ENCODE peak calls at places on chromosomes 2 and 18, in four cellular contexts. F, R, P and U are unnamed samples.

GRCh38 chr2:55419236-55419513 is 481 bp downstream of the CCDC88A start:
- DNase-seq in P (no peak), F (peak), R (no peak), U (peak)

GRCh38 chr18:48027401-48027931 is 97.0 kb upstream of the SMAD2 start:
- DNase-seq in R (no peak), F (no peak), P (peak), U (no peak)

GRCh38 chr2:96142217-96143113 is 2.8 kb downstream of the DUSP2 start:
- DNase-seq in R (no peak), P (no peak), F (peak), U (no peak)

GRCh38 chr2:74728842-74729241 is 74.8 kb downstream of the SEMA4F start:
- DNase-seq in R (no peak), F (no peak), P (no peak), U (no peak)

GRCh38 chr2:46435796-46436360 is 43.5 kb upstream of the TMEM247 start:
- DNase-seq in R (no peak), P (no peak), F (no peak), U (no peak)

GRCh38 chr2:195322324-195322723 is 334.7 kb upstream of the SLC39A10 start:
- DNase-seq in F (peak), P (peak), R (no peak), U (no peak)

GRCh38 chr2:9554841-9555337 is 741 bp downstream of the ADAM17 start:
- DNase-seq in R (peak), F (peak), P (peak), U (peak)

GRCh38 chr2:114728372-114728771 is 285.9 kb downstream of the DPP10 start:
- DNase-seq in R (no peak), F (no peak), P (no peak), U (no peak)

GRCh38 chr2:10635430-10635829 is 54.3 kb downstream of the NOL10 start:
- DNase-seq in P (no peak), R (no peak), F (no peak), U (peak)

GRCh38 chr2:191020221-191020741 is 6.3 kb upstream of the STAT1 start:
- DNase-seq in P (peak), F (peak), R (peak), U (peak)
- TF ChIP-seq POLR2A in P (peak), F (peak), R (peak), U (peak)

GRCh38 chr2:181311841-181312240 is 145.3 kb upstream of the ITGA4 start:
- DNase-seq in R (no peak), P (no peak), F (no peak), U (peak)
- TF ChIP-seq POLR2A in R (no peak), P (no peak), F (no peak), U (no peak)

DNA sequence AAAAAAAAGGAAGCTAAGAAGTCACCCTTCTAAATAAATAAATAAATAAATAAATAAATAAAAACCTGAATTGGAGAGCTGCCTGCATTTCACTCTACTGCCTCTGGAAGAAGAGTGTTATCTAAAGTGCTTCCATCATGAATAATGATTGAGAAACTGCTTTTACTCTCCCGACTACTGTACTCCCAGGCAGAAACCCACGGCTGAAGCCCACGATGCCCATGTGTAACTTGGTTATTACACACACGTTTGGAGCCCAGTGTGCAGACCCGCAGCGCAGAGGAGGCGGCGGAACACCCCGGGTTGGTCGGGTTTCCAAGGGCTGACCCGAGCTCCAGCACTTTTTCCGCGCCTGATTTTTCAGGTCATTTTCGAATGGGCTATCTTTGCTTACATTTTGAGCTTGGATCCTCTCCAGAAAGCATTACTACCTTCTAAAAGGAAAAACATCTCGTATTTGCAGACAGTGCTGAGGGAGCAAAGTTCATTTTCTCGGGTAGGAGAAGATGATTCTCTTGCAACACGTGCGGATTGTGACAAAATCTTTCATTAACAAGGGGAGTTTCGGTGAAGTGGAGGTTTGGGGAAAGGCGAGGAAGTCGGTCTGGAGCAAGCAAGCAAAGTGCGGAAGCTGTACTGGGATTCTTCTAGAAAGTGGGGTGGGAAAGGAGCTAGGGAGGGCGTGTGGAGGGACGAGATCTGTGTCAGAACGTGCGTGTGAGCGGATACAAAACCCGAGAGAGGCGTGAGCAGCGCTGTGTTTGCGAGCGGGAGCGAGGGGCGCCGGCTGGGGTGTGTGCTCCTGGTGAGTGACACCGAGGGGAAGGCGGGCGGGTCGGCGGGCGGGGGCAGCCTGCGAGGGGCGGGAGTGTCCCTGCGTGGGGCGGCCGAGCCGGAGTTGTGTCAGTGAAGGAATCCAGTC is at the start of gene SPATS2L:
- DNase-seq in R (peak), F (peak), P (peak), U (peak)
- TF ChIP-seq POLR2A in R (peak), F (peak), P (no peak), U (no peak)

DNA sequence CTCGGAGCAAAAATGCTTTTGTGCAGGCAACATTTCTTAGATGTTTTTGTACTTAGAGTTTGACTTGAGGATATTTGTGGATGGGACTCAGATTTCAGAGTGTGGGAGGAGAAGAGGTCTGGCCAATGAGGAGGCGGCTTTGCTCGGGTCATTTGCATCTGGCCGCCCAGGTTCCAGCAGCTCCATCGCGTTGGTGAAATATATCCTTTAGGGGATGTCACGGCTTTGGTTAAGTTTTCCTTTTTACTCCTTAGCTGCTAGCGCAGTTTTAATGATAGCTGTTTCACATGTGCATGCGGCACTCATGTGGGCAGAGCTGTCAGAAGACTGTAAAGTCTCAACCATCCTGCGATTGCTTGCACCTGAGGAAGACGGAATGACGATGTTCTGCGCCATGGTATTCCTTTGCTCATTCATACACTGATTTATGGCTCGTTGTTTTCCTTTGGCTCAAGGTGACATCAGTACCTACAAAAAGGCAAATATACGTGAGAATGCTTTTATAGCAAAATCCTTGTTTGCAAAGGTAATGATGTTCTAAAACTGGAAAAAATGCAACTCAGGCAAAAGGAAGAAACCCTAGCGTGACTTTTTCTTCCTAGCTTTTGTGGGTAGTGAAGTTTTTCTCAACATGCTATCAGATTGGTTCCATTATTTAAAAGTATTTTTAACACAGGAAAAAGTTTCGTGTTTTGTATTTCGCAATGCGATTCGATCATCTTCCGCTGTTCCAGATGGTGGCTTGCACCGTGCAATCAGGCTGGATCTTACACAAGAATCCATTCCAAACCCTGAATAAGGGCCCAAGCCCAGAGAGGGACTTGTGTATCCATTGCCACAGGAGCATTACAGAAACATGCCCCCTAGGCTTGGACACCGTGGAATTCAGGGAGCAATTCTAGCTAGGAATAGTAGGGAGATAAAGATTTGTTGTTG is 70.5 kb upstream of the ZNF516 start:
- DNase-seq in F (peak), R (peak), P (peak), U (peak)
- TF ChIP-seq POLR2A in F (peak), R (no peak), P (no peak), U (no peak)